ENCODE peak calls at places on chromosomes 4 and X, in five cellular contexts. F, I, L, Y and G are unnamed samples. For H3K36me3, the result is how much of the 10 kb centered on the place peaks cover.

GRCh38 chr4:73936969-73937368 is 44.9 kb downstream of the PF4 start:
- DNase-seq in L (no peak), Y (no peak), I (no peak), F (no peak), G (no peak)

GRCh38 chr4:188262464-188262863 is 123.2 kb downstream of the TRIML1 start:
- DNase-seq in I (no peak), F (no peak), Y (peak), L (peak), G (peak)

GRCh38 chrX:39161856-39162255 is 360.6 kb downstream of the MID1IP1 start:
- DNase-seq in I (no peak), Y (no peak), L (no peak), F (no peak), G (no peak)

GRCh38 chr4:53479731-53480525 is 102.5 kb downstream of the FIP1L1 start:
- DNase-seq in Y (peak), L (no peak), I (no peak), F (no peak), G (peak)

GRCh38 chr4:167100120-167100519 is 134.2 kb downstream of the SPOCK3 start:
- DNase-seq in Y (peak), F (peak), L (peak), I (peak), G (peak)

GRCh38 chr4:136793848-136794247 is 738.4 kb downstream of the PCDH18 start:
- DNase-seq in F (no peak), I (no peak), Y (no peak), L (no peak), G (no peak)

GRCh38 chr4:144740316-144740715 is 94.4 kb downstream of the HHIP start:
- DNase-seq in L (no peak), F (no peak), Y (peak), I (no peak), G (peak)

GRCh38 chrX:41695464-41695863 is 6.7 kb downstream of the GPR34 start:
- DNase-seq in I (no peak), L (peak), F (no peak), Y (no peak), G (no peak)

GRCh38 chr4:55143858-55144257 is 18.5 kb upstream of the KDR start:
- DNase-seq in L (no peak), F (no peak), Y (peak), I (no peak), G (peak)

GRCh38 chr4:69843301-69843700 is 16.6 kb downstream of the SULT1E1 start:
- DNase-seq in L (no peak), I (no peak), Y (no peak), F (no peak), G (no peak)

GRCh38 chr4:144360394-144360793 is 219.9 kb upstream of the GYPA start:
- DNase-seq in Y (no peak), F (no peak), L (no peak), I (no peak), G (peak)

GRCh38 chrX:106170318-106170717 is 2.2 kb downstream of the PWWP3B start:
- DNase-seq in L (peak), F (no peak), Y (peak), I (no peak), G (peak)

GRCh38 chr4:109560687-109561452 is 824 bp downstream of the MCUB start:
- DNase-seq in I (peak), L (peak), F (peak), Y (peak), G (peak)

GRCh38 chr4:47239649-47240048 is 208.3 kb downstream of the GABRB1 start:
- DNase-seq in Y (no peak), I (no peak), L (no peak), F (no peak), G (no peak)

GRCh38 chr4:79983431-79983830 is 89.6 kb downstream of the ANTXR2 start:
- DNase-seq in Y (no peak), I (no peak), L (no peak), F (peak), G (no peak)

GRCh38 chr4:118738090-118738489 is 52.9 kb downstream of the METTL14 start:
- DNase-seq in L (no peak), I (no peak), Y (no peak), F (no peak), G (no peak)

GRCh38 chr4:141797966-141798365 is 161.6 kb downstream of the IL15 start:
- DNase-seq in L (no peak), F (no peak), Y (no peak), I (no peak), G (peak)

GRCh38 chr4:68724426-68724825 is 54.0 kb upstream of the UGT2B15 start:
- DNase-seq in L (no peak), Y (no peak), F (no peak), I (no peak), G (no peak)

GRCh38 chr4:108788731-108789130 is 25.9 kb upstream of the ETNPPL start:
- DNase-seq in F (no peak), Y (no peak), L (no peak), I (no peak), G (no peak)

GRCh38 chr4:11548529-11549176 is 120.0 kb upstream of the HS3ST1 start:
- DNase-seq in I (no peak), F (peak), L (peak), Y (peak), G (peak)

GRCh38 chrX:64885850-64886249 is 90.4 kb downstream of the ZC4H2 start:
- DNase-seq in I (no peak), F (no peak), Y (no peak), L (no peak), G (peak)

GRCh38 chrX:48475774-48476577 is at the start of gene FTSJ1:
- DNase-seq in I (peak), Y (peak), L (peak), F (peak), G (peak)

GRCh38 chrX:74449937-74450330 is 28.6 kb downstream of the SLC16A2 start:
- DNase-seq in I (no peak), Y (peak), L (peak), F (no peak), G (peak)

GRCh38 chrX:118552501-118552900 is 56.9 kb downstream of the DOCK11 start:
- DNase-seq in L (peak), Y (peak), F (no peak), I (no peak), G (peak)

GRCh38 chr4:89226665-89227572 is 80.7 kb downstream of the GPRIN3 start:
- DNase-seq in I (peak), L (peak), F (peak), Y (peak), G (peak)

GRCh38 chr4:88097781-88098180 is 60.7 kb downstream of the ABCG2 start:
- DNase-seq in F (no peak), I (no peak), Y (peak), L (peak), G (peak)

GRCh38 chr4:3096207-3096606 is 21.7 kb downstream of the HTT start:
- DNase-seq in F (no peak), I (no peak), Y (no peak), L (no peak), G (no peak)
- H3K36me3 ChIP-seq in F (under half), I (under half), Y (under half), L (half or more), G (under half)

GRCh38 chr4:152959080-152959479 is 23.0 kb downstream of the FHDC1 start:
- DNase-seq in I (no peak), F (no peak), Y (no peak), L (no peak), G (no peak)

GRCh38 chr4:152961752-152962117 is 25.6 kb downstream of the FHDC1 start:
- DNase-seq in Y (no peak), L (no peak), I (no peak), F (no peak), G (no peak)

GRCh38 chr4:152965614-152966013 is 29.5 kb downstream of the FHDC1 start:
- DNase-seq in Y (no peak), L (no peak), I (no peak), F (no peak), G (no peak)

GRCh38 chr4:152961041-152961751 is 25.1 kb downstream of the FHDC1 start:
- DNase-seq in I (no peak), Y (no peak), F (peak), L (no peak), G (no peak)

DNA sequence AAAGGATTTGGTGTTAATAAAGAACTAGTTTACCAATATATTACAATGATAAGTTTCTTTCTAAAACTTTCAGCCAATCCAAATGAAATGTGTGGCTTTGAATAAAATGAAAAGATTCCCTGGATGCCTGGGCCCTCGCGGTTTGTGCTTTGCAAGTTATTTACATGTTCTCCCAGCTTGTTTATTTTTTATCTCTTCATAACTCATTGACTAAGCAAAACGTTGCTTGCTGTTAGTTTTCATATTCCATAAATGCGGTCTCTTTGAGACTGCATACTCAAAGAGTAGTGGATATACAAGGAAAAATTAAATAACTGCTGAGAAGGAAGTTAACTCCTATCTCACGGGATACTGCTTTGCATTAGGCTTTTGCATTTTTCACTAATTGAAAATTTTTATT is 26.0 kb downstream of the FHDC1 start:
- DNase-seq in Y (no peak), I (no peak), F (no peak), L (no peak), G (no peak)
- H3K36me3 ChIP-seq in Y (under half), I (under half), F (under half), L (under half), G (under half)

GRCh38 chrX:153794018-153794896 is at the start of the genes IDH3G and SSR4:
- DNase-seq in F (peak), I (peak), L (peak), Y (peak), G (peak)

GRCh38 chrX:153792368-153792767 is 1.8 kb downstream of the IDH3G start:
- DNase-seq in F (no peak), Y (no peak), I (no peak), L (no peak), G (no peak)

GRCh38 chrX:153791104-153791852 is 2.9 kb downstream of the IDH3G start:
- DNase-seq in I (no peak), L (no peak), F (no peak), Y (no peak), G (no peak)

GRCh38 chrX:153793291-153793690 is 884 bp downstream of the IDH3G start:
- DNase-seq in L (peak), I (no peak), F (no peak), Y (no peak), G (no peak)

DNA sequence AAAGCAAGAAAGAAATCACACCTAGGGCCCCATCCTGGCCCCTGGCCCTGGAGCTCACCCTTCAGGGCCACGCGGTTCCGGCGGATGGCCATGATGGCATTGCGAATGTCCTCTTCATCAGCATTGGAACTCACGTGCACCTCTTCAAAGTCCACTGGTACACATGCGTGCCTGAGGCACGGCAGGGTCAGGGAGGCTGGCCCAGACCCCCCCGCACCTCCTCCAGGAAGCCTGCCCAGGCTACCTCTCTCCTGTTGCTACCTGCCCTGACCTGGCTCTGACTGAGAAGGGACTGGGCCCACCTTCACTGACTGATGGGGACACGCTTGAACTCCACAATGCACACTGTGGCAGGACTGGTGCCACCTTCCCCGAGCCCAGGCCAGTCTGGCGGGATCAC is 4.5 kb downstream of the IDH3G start:
- DNase-seq in L (no peak), F (no peak), Y (no peak), I (no peak), G (no peak)
- H3K36me3 ChIP-seq in L (under half), F (under half), Y (under half), I (under half), G (under half)

GRCh38 chr4:177530561-177530960 is 88.3 kb upstream of the AGA start:
- DNase-seq in I (no peak), Y (no peak), F (no peak), L (no peak), G (no peak)

GRCh38 chr4:177532363-177532762 is 90.1 kb upstream of the AGA start:
- DNase-seq in L (no peak), F (no peak), I (no peak), Y (no peak), G (no peak)

DNA sequence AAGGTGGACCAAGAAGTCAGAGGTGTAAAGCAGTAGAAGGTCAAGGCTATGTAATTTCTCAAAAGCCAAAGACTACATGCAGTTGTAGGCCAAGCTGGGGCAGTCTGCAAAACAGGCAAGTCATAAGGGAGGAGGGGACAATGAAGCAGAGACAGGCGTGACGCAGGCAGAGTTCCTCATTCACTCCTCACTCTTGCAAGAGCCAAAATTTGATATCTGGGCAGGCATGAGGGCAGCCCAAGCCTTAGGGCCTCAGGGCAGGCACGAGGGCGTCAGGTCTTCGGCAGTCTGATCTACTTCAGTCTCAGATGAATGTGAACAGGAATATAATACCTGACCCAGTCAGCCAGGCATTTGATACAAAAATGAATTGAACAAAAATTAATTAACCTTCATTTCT is 86.4 kb upstream of the AGA start:
- DNase-seq in I (no peak), F (no peak), L (no peak), Y (no peak), G (no peak)
- H3K36me3 ChIP-seq in I (under half), F (under half), L (under half), Y (under half), G (under half)

GRCh38 chr4:525660-526059 is 26.6 kb downstream of the PIGG start:
- DNase-seq in Y (no peak), I (no peak), L (no peak), F (no peak), G (no peak)
- H3K36me3 ChIP-seq in Y (under half), I (under half), L (half or more), F (under half), G (under half)

DNA sequence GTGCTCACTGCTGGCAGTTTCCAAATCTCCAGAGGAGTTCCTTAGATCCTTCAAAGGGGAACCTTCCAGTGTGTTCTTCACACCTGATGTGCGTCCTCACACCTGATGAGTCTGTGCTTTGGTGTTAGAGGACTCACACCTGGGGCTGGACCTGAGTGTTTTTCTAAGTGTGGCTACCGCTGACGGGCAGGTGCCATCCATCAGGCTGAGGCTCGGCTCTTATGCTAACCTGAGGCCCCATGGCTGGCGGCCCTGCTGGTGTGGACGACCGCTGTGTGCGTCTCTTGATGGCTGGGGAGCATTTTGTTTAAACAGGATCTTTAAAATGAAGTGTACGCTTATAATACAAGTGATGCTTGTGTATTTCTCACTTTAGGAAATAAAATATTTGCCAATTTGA is 28.4 kb downstream of the PCGF3 start:
- DNase-seq in Y (no peak), I (no peak), L (no peak), F (no peak), G (no peak)
- H3K36me3 ChIP-seq in Y (under half), I (under half), L (half or more), F (under half), G (under half)

GRCh38 chrX:154353172-154353843 is 21.1 kb downstream of the FLNA start:
- DNase-seq in I (no peak), Y (no peak), L (no peak), F (no peak), G (no peak)

GRCh38 chrX:154354013-154354412 is 20.4 kb downstream of the FLNA start:
- DNase-seq in I (no peak), L (no peak), Y (no peak), F (no peak), G (no peak)

GRCh38 chrX:154355776-154356140 is 18.7 kb downstream of the FLNA start:
- DNase-seq in F (no peak), Y (no peak), I (no peak), L (no peak), G (no peak)

GRCh38 chrX:154355094-154355775 is 19.2 kb downstream of the FLNA start:
- DNase-seq in I (no peak), F (no peak), L (no peak), Y (no peak), G (no peak)

DNA sequence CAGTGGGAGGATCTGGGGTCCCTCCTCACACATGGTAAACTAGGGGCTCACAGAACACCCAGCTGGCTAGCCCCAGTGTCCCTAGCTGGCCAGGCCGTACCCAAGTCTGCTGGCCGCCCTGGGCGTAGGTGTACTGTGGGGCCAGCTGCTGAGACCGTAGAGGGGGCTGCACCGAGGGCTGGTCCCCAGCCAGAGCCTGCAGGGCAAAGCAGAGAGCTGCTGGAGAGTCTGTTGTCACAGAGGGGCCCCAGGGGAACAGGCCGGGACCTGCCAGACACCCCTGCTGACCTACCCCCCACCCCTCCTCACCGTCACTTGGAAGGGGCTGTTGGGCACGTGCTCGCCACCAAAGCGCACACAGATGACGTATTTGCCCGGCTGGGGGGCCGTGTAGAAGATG is 19.9 kb downstream of the FLNA start:
- DNase-seq in Y (no peak), L (no peak), F (no peak), I (no peak), G (no peak)
- H3K36me3 ChIP-seq in Y (under half), L (half or more), F (half or more), I (under half), G (under half)